ENCODE peak calls at places on chromosome 16, in seven cellular contexts. V is epithelial cell of esophagus; O is activated naive CD4-positive, alpha-beta T cell; I is activated CD4-positive, alpha-beta T cell treated with anti-CD3 and anti-CD28 coated beads for 24 hours; W is breast epithelium; T is mucosa of descending colon; R is NCI-H524. C is an unnamed sample.
A peak's percentile ranks its signal among the peaks of the same experiment; 100 is the strongest.

GRCh38 chr16:578870-579405 is 9.2 kb downstream of the PIGQ start:
- DNase-seq in V (peak; percentile 77), O (peak; percentile 40), I (peak; percentile 28), W (no peak), T (peak; percentile 87), R (peak; percentile 32), C (peak; percentile 89)

GRCh38 chr16:83915081-83915480 is 16.2 kb downstream of the MLYCD start:
- DNase-seq in V (no peak), O (no peak), I (no peak), W (no peak), T (no peak), R (no peak), C (no peak)

GRCh38 chr16:55253987-55254386 is 70.0 kb upstream of the IRX6 start:
- DNase-seq in V (no peak), O (no peak), I (no peak), W (no peak), T (no peak), R (no peak), C (no peak)

GRCh38 chr16:58498341-58499091 is 1.4 kb upstream of the NDRG4 start:
- DNase-seq in V (no peak), O (no peak), I (no peak), W (no peak), T (no peak), R (no peak), C (no peak)

GRCh38 chr16:23534868-23535860 is 22.0 kb downstream of the EARS2 start:
- DNase-seq in V (peak; percentile 39), O (no peak), I (no peak), W (no peak), T (no peak), R (no peak), C (no peak)

GRCh38 chr16:31880322-31880979 is 6.8 kb downstream of the ZNF267 start:
- DNase-seq in V (peak; percentile 65), O (no peak), I (no peak), W (no peak), T (no peak), R (no peak), C (no peak)

GRCh38 chr16:12057276-12057675 is 80.7 kb downstream of the SNX29 start:
- DNase-seq in V (no peak), O (no peak), I (no peak), W (no peak), T (no peak), R (no peak), C (no peak)

GRCh38 chr16:3606441-3606840 is 5.0 kb downstream of the SLX4 start:
- DNase-seq in V (no peak), O (no peak), I (no peak), W (no peak), T (no peak), R (no peak), C (no peak)

GRCh38 chr16:82884320-82884898 is 257.6 kb downstream of the CDH13 start:
- DNase-seq in V (no peak), O (no peak), I (no peak), W (no peak), T (no peak), R (no peak), C (no peak)

GRCh38 chr16:85613609-85614337 is 651 bp downstream of the GSE1 start:
- DNase-seq in V (peak; percentile 36), O (no peak), I (no peak), W (peak; percentile 45), T (peak; percentile 80), R (no peak), C (no peak)

GRCh38 chr16:84905965-84906460 is 86.2 kb downstream of the CRISPLD2 start:
- DNase-seq in V (no peak), O (no peak), I (no peak), W (no peak), T (no peak), R (peak; percentile 47), C (no peak)

GRCh38 chr16:11319529-11320146 is 25.6 kb upstream of the RMI2 start:
- DNase-seq in V (peak; percentile 36), O (no peak), I (no peak), W (no peak), T (no peak), R (no peak), C (no peak)

GRCh38 chr16:79635488-79635887 is 35.0 kb upstream of the MAF start:
- DNase-seq in V (peak; percentile 51), O (no peak), I (no peak), W (no peak), T (no peak), R (no peak), C (no peak)

GRCh38 chr16:74607310-74607966 is 524 bp upstream of the GLG1 start:
- DNase-seq in V (no peak), O (no peak), I (no peak), W (no peak), T (no peak), R (no peak), C (no peak)

GRCh38 chr16:4847774-4848587 is 700 bp downstream of the UBN1 start:
- DNase-seq in V (peak; percentile 79), O (peak; percentile 25), I (peak; percentile 3), W (peak; percentile 54), T (peak; percentile 67), R (no peak), C (peak; percentile 51)

GRCh38 chr16:23232806-23233205 is 50.3 kb downstream of the SCNN1G start:
- DNase-seq in V (no peak), O (no peak), I (no peak), W (no peak), T (no peak), R (no peak), C (no peak)

GRCh38 chr16:71201054-71201453 is 29.5 kb downstream of the HYDIN start:
- DNase-seq in V (peak; percentile 20), O (no peak), I (no peak), W (no peak), T (no peak), R (no peak), C (no peak)

GRCh38 chr16:16062023-16062932 is 112.9 kb downstream of the ABCC1 start:
- DNase-seq in V (no peak), O (no peak), I (no peak), W (no peak), T (no peak), R (no peak), C (no peak)

GRCh38 chr16:1763521-1764511 is 7.5 kb downstream of the NME3 start:
- DNase-seq in V (peak; percentile 41), O (no peak), I (no peak), W (no peak), T (no peak), R (peak; percentile 24), C (no peak)

GRCh38 chr16:50368410-50369132 is at the start of gene BRD7:
- DNase-seq in V (peak; percentile 54), O (peak; percentile 73), I (peak; percentile 56), W (peak; percentile 34), T (peak; percentile 87), R (no peak), C (peak; percentile 96)

GRCh38 chr16:78666318-78666717 is 566.9 kb downstream of the WWOX start:
- DNase-seq in V (no peak), O (no peak), I (no peak), W (no peak), T (no peak), R (no peak), C (no peak)

GRCh38 chr16:28491080-28491969 is 549 bp downstream of the CLN3 start:
- DNase-seq in V (peak; percentile 39), O (no peak), I (no peak), W (peak; percentile 40), T (peak; percentile 71), R (no peak), C (peak; percentile 24)

GRCh38 chr16:49969356-49970030 is 55.5 kb upstream of the CNEP1R1 start:
- DNase-seq in V (no peak), O (no peak), I (no peak), W (no peak), T (no peak), R (no peak), C (no peak)

GRCh38 chr16:2190659-2191445 is 5.6 kb downstream of the CASKIN1 start:
- DNase-seq in V (no peak), O (no peak), I (no peak), W (no peak), T (no peak), R (peak; percentile 35), C (no peak)

GRCh38 chr16:51327001-51327400 is 175.9 kb upstream of the SALL1 start:
- DNase-seq in V (peak; percentile 65), O (no peak), I (no peak), W (no peak), T (no peak), R (no peak), C (no peak)

GRCh38 chr16:56869513-56870270 is 4.7 kb downstream of the SLC12A3 start:
- DNase-seq in V (peak; percentile 20), O (no peak), I (no peak), W (no peak), T (no peak), R (no peak), C (peak; percentile 59)

GRCh38 chr16:88957887-88958577 is 19.0 kb downstream of the CBFA2T3 start:
- DNase-seq in V (no peak), O (no peak), I (no peak), W (no peak), T (no peak), R (no peak), C (no peak)

GRCh38 chr16:22948603-22949368 is 134.8 kb downstream of the HS3ST2 start:
- DNase-seq in V (peak; percentile 80), O (no peak), I (peak; percentile 17), W (peak; percentile 37), T (peak; percentile 66), R (peak; percentile 8), C (peak; percentile 78)

GRCh38 chr16:84358601-84359295 is 9.6 kb upstream of the ATP2C2 start:
- DNase-seq in V (no peak), O (no peak), I (no peak), W (no peak), T (peak; percentile 47), R (no peak), C (no peak)

GRCh38 chr16:23501291-23501690 is 9.0 kb downstream of the GGA2 start:
- DNase-seq in V (peak; percentile 80), O (no peak), I (no peak), W (no peak), T (no peak), R (no peak), C (no peak)

GRCh38 chr16:3825103-3825502 is 55.4 kb downstream of the CREBBP start:
- DNase-seq in V (no peak), O (no peak), I (no peak), W (no peak), T (no peak), R (no peak), C (no peak)

GRCh38 chr16:4675864-4676786 is 17.2 kb upstream of the NUDT16L1 start:
- DNase-seq in V (no peak), O (peak; percentile 46), I (no peak), W (no peak), T (no peak), R (no peak), C (no peak)

GRCh38 chr16:57374067-57374534 is 1.8 kb downstream of the CX3CL1 start:
- DNase-seq in V (peak; percentile 88), O (no peak), I (no peak), W (peak; percentile 57), T (no peak), R (no peak), C (no peak)

GRCh38 chr16:53892155-53892554 is 188.2 kb downstream of the FTO start:
- DNase-seq in V (peak; percentile 70), O (no peak), I (peak; percentile 32), W (peak; percentile 53), T (no peak), R (peak; percentile 22), C (peak; percentile 18)

GRCh38 chr16:65909310-65910050 is 457.0 kb upstream of the CDH5 start:
- DNase-seq in V (peak; percentile 52), O (no peak), I (no peak), W (peak; percentile 30), T (no peak), R (no peak), C (no peak)

GRCh38 chr16:873889-874288 is 73.4 kb upstream of the GNG13 start:
- DNase-seq in V (no peak), O (no peak), I (no peak), W (no peak), T (no peak), R (no peak), C (no peak)

GRCh38 chr16:87451563-87452210 is 41.1 kb downstream of the ZCCHC14 start:
- DNase-seq in V (no peak), O (no peak), I (no peak), W (no peak), T (no peak), R (no peak), C (no peak)

C was measured in GM13977.